ENCODE peak calls at places on chromosomes 12 and 14, in four cellular contexts. K, C, S and H are unnamed samples.

GRCh38 chr12:38898001-38898684 is 7.2 kb downstream of the CPNE8 start:
- DNase-seq in K (no peak), C (no peak), S (no peak), H (no peak)

GRCh38 chr12:122845041-122845864 is 10.0 kb downstream of the HIP1R start:
- DNase-seq in K (no peak), C (no peak), S (no peak), H (no peak)

GRCh38 chr12:18275974-18276373 is 14.7 kb downstream of the PIK3C2G start:
- DNase-seq in K (no peak), C (no peak), S (no peak), H (no peak)

GRCh38 chr12:55705802-55706402 is 1.8 kb downstream of the ITGA7 start:
- DNase-seq in K (no peak), C (no peak), S (peak), H (no peak)

GRCh38 chr12:89372584-89373370 is 20.5 kb upstream of the DUSP6 start:
- DNase-seq in K (no peak), C (no peak), S (no peak), H (no peak)

GRCh38 chr12:95721320-95721719 is 69.2 kb downstream of the NTN4 start:
- DNase-seq in K (no peak), C (no peak), S (no peak), H (no peak)

GRCh38 chr12:6961278-6961694 is 9.2 kb downstream of the PHB2 start:
- DNase-seq in K (no peak), C (no peak), S (no peak), H (no peak)

GRCh38 chr12:104219361-104219892 is 3.8 kb downstream of the TXNRD1 start:
- DNase-seq in K (peak), C (peak), S (no peak), H (no peak)

GRCh38 chr12:52522346-52523011 is 2.3 kb upstream of the KRT5 start:
- DNase-seq in K (no peak), C (no peak), S (no peak), H (no peak)

GRCh38 chr14:72732022-72732780 is 161.7 kb downstream of the DPF3 start:
- DNase-seq in K (no peak), C (no peak), S (no peak), H (no peak)

GRCh38 chr12:53575502-53576264 is 50.5 kb downstream of the ATF7 start:
- DNase-seq in K (no peak), C (peak), S (no peak), H (no peak)

GRCh38 chr12:24728366-24728765 is 220.5 kb downstream of the BCAT1 start:
- DNase-seq in K (peak), C (no peak), S (no peak), H (no peak)

GRCh38 chr12:3231399-3231876 is 154.3 kb downstream of the TSPAN9 start:
- DNase-seq in K (no peak), C (no peak), S (peak), H (no peak)

GRCh38 chr12:121792607-121793500 is 634 bp downstream of the RHOF start:
- DNase-seq in K (no peak), C (no peak), S (no peak), H (no peak)

GRCh38 chr12:56723889-56724659 is 1.0 kb downstream of the NACA start:
- DNase-seq in K (no peak), C (peak), S (no peak), H (no peak)

GRCh38 chr14:100476012-100476822 is 111.0 kb downstream of the BEGAIN start:
- DNase-seq in K (no peak), C (peak), S (no peak), H (no peak)

GRCh38 chr14:64673329-64673728 is 30.9 kb upstream of the PLEKHG3 start:
- DNase-seq in K (no peak), C (no peak), S (no peak), H (no peak)

GRCh38 chr12:51896236-51896635 is 8.3 kb downstream of the ANKRD33 start:
- DNase-seq in K (no peak), C (no peak), S (no peak), H (no peak)

GRCh38 chr12:95674631-95675030 is 115.9 kb downstream of the NTN4 start:
- DNase-seq in K (peak), C (no peak), S (peak), H (no peak)

GRCh38 chr14:69673099-69673498 is 61.7 kb downstream of the SUSD6 start:
- DNase-seq in K (no peak), C (no peak), S (no peak), H (no peak)